ENCODE peak calls at places on chromosomes 16 and 17, in nine cellular contexts. U, S, K, L, N, B, Z, H and O are unnamed samples.

GRCh38 chr16:9159839-9160550 is 68.6 kb downstream of the HAPSTR1 start:
- DNase-seq in U (peak; percentile 51), S (peak; percentile 86), K (peak; percentile 13), L (peak; percentile 73), N (peak; percentile 93), B (peak; percentile 86), Z (no peak), H (peak; percentile 82), O (peak; percentile 56)

GRCh38 chr16:85350973-85351372 is 238.7 kb upstream of the CIBAR2 start:
- DNase-seq in U (peak; percentile 96), S (peak; percentile 98), K (peak; percentile 94), L (peak; percentile 85), N (no peak), B (no peak), Z (no peak), H (no peak), O (no peak)

GRCh38 chr17:64355536-64356303 is 34.9 kb downstream of the PECAM1 start:
- DNase-seq in U (peak; percentile 66), S (no peak), K (peak; percentile 40), L (peak; percentile 87), N (no peak), B (no peak), Z (no peak), H (no peak), O (no peak)

GRCh38 chr17:6328279-6328678 is 106.6 kb downstream of the AIPL1 start:
- DNase-seq in U (no peak), S (peak; percentile 7), K (no peak), L (no peak), N (peak; percentile 53), B (peak; percentile 27), Z (no peak), H (no peak), O (no peak)

GRCh38 chr17:44389281-44389680 is at the start of gene ITGA2B:
- DNase-seq in U (no peak), S (no peak), K (no peak), L (no peak), N (no peak), B (no peak), Z (no peak), H (no peak), O (no peak)

GRCh38 chr17:2847601-2848255 is 51.5 kb downstream of the RAP1GAP2 start:
- DNase-seq in U (no peak), S (no peak), K (no peak), L (no peak), N (no peak), B (no peak), Z (no peak), H (no peak), O (no peak)

GRCh38 chr17:19398301-19399181 is 11.6 kb upstream of the MFAP4 start:
- DNase-seq in U (peak; percentile 79), S (peak; percentile 56), K (peak; percentile 41), L (peak; percentile 74), N (no peak), B (no peak), Z (no peak), H (no peak), O (no peak)

GRCh38 chr16:11328172-11329079 is 16.8 kb upstream of the RMI2 start:
- DNase-seq in U (peak; percentile 98), S (peak; percentile 96), K (peak; percentile 73), L (peak; percentile 98), N (peak; percentile 99), B (peak; percentile 99), Z (peak; percentile 58), H (peak; percentile 97), O (peak; percentile 93)

GRCh38 chr17:81135503-81136283 is 29.6 kb upstream of the PVALEF start:
- DNase-seq in U (no peak), S (peak; percentile 56), K (no peak), L (no peak), N (no peak), B (no peak), Z (no peak), H (no peak), O (no peak)

GRCh38 chr17:3879181-3879580 is 13.7 kb downstream of the CAMKK1 start:
- DNase-seq in U (peak; percentile 73), S (no peak), K (peak; percentile 82), L (peak; percentile 57), N (no peak), B (peak; percentile 55), Z (no peak), H (peak; percentile 20), O (no peak)

GRCh38 chr16:66950437-66950836 is 10.6 kb upstream of the CES3 start:
- DNase-seq in U (no peak), S (no peak), K (no peak), L (no peak), N (no peak), B (no peak), Z (no peak), H (no peak), O (no peak)

GRCh38 chr16:48617104-48617503 is 7.1 kb upstream of the N4BP1 start:
- DNase-seq in U (no peak), S (no peak), K (no peak), L (no peak), N (no peak), B (no peak), Z (no peak), H (no peak), O (no peak)

GRCh38 chr16:72923757-72924156 is 124.2 kb downstream of the ZFHX3 start:
- DNase-seq in U (no peak), S (no peak), K (no peak), L (no peak), N (no peak), B (no peak), Z (no peak), H (no peak), O (no peak)

GRCh38 chr16:3881499-3881995 is 1.0 kb upstream of the CREBBP start:
- DNase-seq in U (no peak), S (no peak), K (no peak), L (no peak), N (peak; percentile 48), B (peak; percentile 49), Z (peak; percentile 49), H (no peak), O (no peak)

GRCh38 chr17:68238488-68238887 is 9.4 kb upstream of the AMZ2 start:
- DNase-seq in U (no peak), S (no peak), K (no peak), L (no peak), N (no peak), B (no peak), Z (peak; percentile 66), H (no peak), O (peak; percentile 23)

GRCh38 chr16:60763869-60764268 is 1272.4 kb downstream of the CDH8 start:
- DNase-seq in U (no peak), S (no peak), K (no peak), L (no peak), N (no peak), B (no peak), Z (no peak), H (no peak), O (no peak)

GRCh38 chr17:41178843-41179616 is 1.0 kb upstream of the KRTAP4-2 start:
- DNase-seq in U (no peak), S (no peak), K (no peak), L (peak; percentile 13), N (no peak), B (no peak), Z (no peak), H (no peak), O (no peak)

GRCh38 chr17:21119247-21119944 is 7.4 kb upstream of the DHRS7B start:
- DNase-seq in U (peak; percentile 66), S (peak; percentile 69), K (no peak), L (peak; percentile 71), N (peak; percentile 90), B (peak; percentile 88), Z (peak; percentile 80), H (peak; percentile 67), O (peak; percentile 73)

GRCh38 chr17:55773671-55774070 is 22.8 kb downstream of the PCTP start:
- DNase-seq in U (no peak), S (no peak), K (no peak), L (no peak), N (no peak), B (no peak), Z (no peak), H (no peak), O (no peak)

GRCh38 chr17:1584167-1584566 is 21.6 kb upstream of the PITPNA start:
- DNase-seq in U (no peak), S (no peak), K (no peak), L (no peak), N (no peak), B (no peak), Z (no peak), H (no peak), O (no peak)

GRCh38 chr17:1577657-1578428 is 15.3 kb upstream of the PITPNA start:
- DNase-seq in U (no peak), S (no peak), K (no peak), L (no peak), N (no peak), B (no peak), Z (no peak), H (no peak), O (no peak)

GRCh38 chr17:1580979-1581676 is 18.5 kb upstream of the PITPNA start:
- DNase-seq in U (no peak), S (no peak), K (no peak), L (no peak), N (no peak), B (no peak), Z (no peak), H (no peak), O (no peak)

GRCh38 chr17:1583569-1583968 is 21.0 kb upstream of the PITPNA start:
- DNase-seq in U (no peak), S (no peak), K (no peak), L (no peak), N (no peak), B (no peak), Z (no peak), H (no peak), O (no peak)

GRCh38 chr17:1582374-1582773 is 19.8 kb upstream of the PITPNA start:
- DNase-seq in U (no peak), S (no peak), K (no peak), L (no peak), N (no peak), B (no peak), Z (no peak), H (no peak), O (no peak)
- H3K4me3 ChIP-seq in U (no peak overlapping the region), S (no peak overlapping the region), K (no peak overlapping the region), L (no peak overlapping the region), N (no peak overlapping the region), B (no peak overlapping the region), Z (no peak overlapping the region), H (no peak overlapping the region), O (no peak overlapping the region)

GRCh38 chr17:76529643-76530488 is 7.6 kb downstream of the CYGB start:
- DNase-seq in U (peak; percentile 99), S (peak; percentile 44), K (peak; percentile 75), L (peak; percentile 91), N (no peak), B (no peak), Z (no peak), H (no peak), O (no peak)
- H3K4me3 ChIP-seq in U (no peak overlapping the region), S (no peak overlapping the region), K (no peak overlapping the region), L (peak overlapping the region; percentile 4), N (no peak overlapping the region), B (no peak overlapping the region), Z (no peak overlapping the region), H (no peak overlapping the region), O (no peak overlapping the region)

GRCh38 chr16:58021661-58022551 is 3.6 kb upstream of the MMP15 start:
- DNase-seq in U (peak; percentile 47), S (no peak), K (no peak), L (peak; percentile 62), N (no peak), B (peak; percentile 29), Z (no peak), H (no peak), O (no peak)
- H3K4me3 ChIP-seq in U (no peak overlapping the region), S (no peak overlapping the region), K (no peak overlapping the region), L (no peak overlapping the region), N (no peak overlapping the region), B (no peak overlapping the region), Z (no peak overlapping the region), H (no peak overlapping the region), O (no peak overlapping the region)

GRCh38 chr17:39655105-39655504 is 10.0 kb upstream of the TCAP start:
- DNase-seq in U (no peak), S (no peak), K (no peak), L (no peak), N (no peak), B (no peak), Z (no peak), H (no peak), O (no peak)
- H3K4me3 ChIP-seq in U (no peak overlapping the region), S (no peak overlapping the region), K (no peak overlapping the region), L (no peak overlapping the region), N (no peak overlapping the region), B (no peak overlapping the region), Z (no peak overlapping the region), H (no peak overlapping the region), O (no peak overlapping the region)